ENCODE peak calls at places on chromosomes 2 and 18, in four cellular contexts. O, L, R and B are unnamed samples.

GRCh38 chr2:48016620-48017019 is 110.3 kb upstream of the FBXO11 start:
- DNase-seq in O (no peak), L (no peak), R (no peak), B (no peak)

GRCh38 chr2:30349691-30350090 is 97.4 kb upstream of the LCLAT1 start:
- DNase-seq in O (no peak), L (no peak), R (no peak), B (no peak)

GRCh38 chr2:71609958-71610357 is 156.6 kb downstream of the DYSF start:
- DNase-seq in O (no peak), L (no peak), R (peak), B (no peak)

GRCh38 chr2:209933499-209934458 is 68.7 kb upstream of the RPE start:
- DNase-seq in O (no peak), L (no peak), R (no peak), B (no peak)

GRCh38 chr2:136310005-136310495 is 192.1 kb upstream of the CXCR4 start:
- DNase-seq in O (no peak), L (no peak), R (no peak), B (no peak)

GRCh38 chr2:239143858-239144712 is 256.7 kb downstream of the HDAC4 start:
- DNase-seq in O (peak), L (peak), R (no peak), B (no peak)

GRCh38 chr2:30979822-30980245 is 158.4 kb downstream of the GALNT14 start:
- DNase-seq in O (no peak), L (peak), R (no peak), B (no peak)

GRCh38 chr2:241309684-241310117 is 5.8 kb downstream of the HDLBP start:
- DNase-seq in O (peak), L (no peak), R (no peak), B (no peak)

GRCh38 chr2:168336786-168337388 is 89.5 kb upstream of the STK39 start:
- DNase-seq in O (peak), L (no peak), R (no peak), B (no peak)

GRCh38 chr2:20556756-20557155 is 94.1 kb downstream of the HS1BP3 start:
- DNase-seq in O (no peak), L (no peak), R (no peak), B (no peak)

GRCh38 chr2:15965564-15966019 is 25.2 kb downstream of the MYCN start:
- DNase-seq in O (no peak), L (no peak), R (no peak), B (peak)

GRCh38 chr2:67322361-67323001 is 74.7 kb upstream of the ETAA1 start:
- DNase-seq in O (no peak), L (no peak), R (peak), B (no peak)

GRCh38 chr2:47485751-47486300 is 82.9 kb downstream of the MSH2 start:
- DNase-seq in O (no peak), L (no peak), R (no peak), B (no peak)

GRCh38 chr2:58539973-58540372 is 298.8 kb upstream of the FANCL start:
- DNase-seq in O (no peak), L (no peak), R (no peak), B (no peak)

GRCh38 chr2:135030826-135031225 is 16.4 kb downstream of the MAP3K19 start:
- DNase-seq in O (no peak), L (no peak), R (no peak), B (no peak)

GRCh38 chr2:130241041-130241707 is 42.9 kb upstream of the TUBA3E start:
- DNase-seq in O (no peak), L (no peak), R (no peak), B (no peak)

GRCh38 chr2:73284296-73285161 is at the start of gene FBXO41:
- DNase-seq in O (peak), L (no peak), R (peak), B (peak)

GRCh38 chr2:62208758-62209114 is 12.8 kb downstream of the B3GNT2 start:
- DNase-seq in O (no peak), L (no peak), R (no peak), B (peak)

GRCh38 chr2:191688934-191689695 is 11.2 kb downstream of the NABP1 start:
- DNase-seq in O (no peak), L (no peak), R (no peak), B (no peak)

GRCh38 chr2:202015035-202015345 is 18.7 kb upstream of the FZD7 start:
- DNase-seq in O (no peak), L (no peak), R (no peak), B (no peak)

GRCh38 chr18:10195529-10195928 is 258.9 kb upstream of the APCDD1 start:
- DNase-seq in O (no peak), L (no peak), R (no peak), B (no peak)

GRCh38 chr2:203892207-203892606 is 24.6 kb downstream of the CTLA4 start:
- DNase-seq in O (no peak), L (no peak), R (no peak), B (no peak)

GRCh38 chr2:170843656-170844055 is 27.0 kb downstream of the GAD1 start:
- DNase-seq in O (no peak), L (no peak), R (no peak), B (no peak)

GRCh38 chr2:138948070-138948539 is 167.9 kb upstream of the NXPH2 start:
- DNase-seq in O (no peak), L (peak), R (no peak), B (peak)

GRCh38 chr2:23037596-23037995 is 347.4 kb upstream of the KLHL29 start:
- DNase-seq in O (no peak), L (no peak), R (no peak), B (no peak)

GRCh38 chr2:112075490-112076260 is 20.6 kb downstream of the TMEM87B start:
- DNase-seq in O (no peak), L (no peak), R (no peak), B (no peak)

GRCh38 chr18:46718501-46719341 is 38.1 kb downstream of the ST8SIA5 start:
- DNase-seq in O (no peak), L (no peak), R (no peak), B (no peak)

GRCh38 chr2:98086491-98087446 is at the start of gene VWA3B:
- DNase-seq in O (peak), L (peak), R (peak), B (no peak)
- TF ChIP-seq POLR2A in O (no peak), L (no peak), R (no peak), B (no peak)

GRCh38 chr2:68466361-68466777 is 725 bp downstream of the FBXO48 start:
- DNase-seq in O (no peak), L (no peak), R (no peak), B (no peak)
- TF ChIP-seq CTCF in O (no peak), L (no peak), R (no peak), B (no peak)

DNA sequence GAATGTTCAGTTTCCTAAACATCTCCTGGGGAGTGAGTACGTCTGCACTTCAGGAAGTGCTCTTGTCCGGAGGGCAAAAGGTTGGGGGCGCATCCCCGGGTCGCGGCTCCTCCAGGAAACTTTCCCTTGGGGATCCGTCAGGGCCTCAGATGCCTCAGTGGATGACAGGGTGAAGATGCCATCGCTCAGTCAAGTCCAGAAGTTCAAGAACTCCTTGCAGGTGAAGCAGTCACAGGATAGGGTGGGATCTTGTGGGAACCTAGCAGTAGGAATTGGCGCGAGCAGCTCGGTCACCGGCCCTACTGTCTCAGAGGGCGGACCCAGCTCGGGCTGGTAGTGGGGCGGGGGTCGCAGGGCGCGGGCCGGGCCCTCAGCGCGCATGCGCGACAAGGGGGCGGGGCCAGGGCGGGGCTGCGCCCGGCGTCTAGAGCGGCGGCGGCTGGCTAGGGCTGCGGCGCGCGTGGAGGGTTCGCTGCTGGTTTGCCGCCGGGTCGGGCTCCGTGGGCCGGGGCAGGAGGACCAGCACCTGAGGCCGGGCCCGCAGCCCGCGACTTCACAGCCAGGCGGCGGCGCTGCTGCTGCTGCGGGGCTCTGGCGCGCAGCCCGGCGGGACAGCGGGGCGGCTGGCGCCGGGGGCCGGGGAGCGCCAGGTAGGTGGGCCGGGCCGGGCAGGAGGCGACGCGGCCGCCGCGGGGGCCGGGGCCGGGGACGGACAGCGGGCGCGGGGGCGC is at the start of gene INPP4A:
- DNase-seq in O (peak), L (peak), R (peak), B (no peak)
- TF ChIP-seq POLR2A in O (no peak), L (peak), R (no peak), B (no peak)

GRCh38 chr2:128233790-128234395 is 84.8 kb downstream of the HS6ST1 start:
- DNase-seq in O (no peak), L (no peak), R (no peak), B (peak)
- TF ChIP-seq CTCF in O (no peak), L (no peak), R (no peak), B (no peak)

DNA sequence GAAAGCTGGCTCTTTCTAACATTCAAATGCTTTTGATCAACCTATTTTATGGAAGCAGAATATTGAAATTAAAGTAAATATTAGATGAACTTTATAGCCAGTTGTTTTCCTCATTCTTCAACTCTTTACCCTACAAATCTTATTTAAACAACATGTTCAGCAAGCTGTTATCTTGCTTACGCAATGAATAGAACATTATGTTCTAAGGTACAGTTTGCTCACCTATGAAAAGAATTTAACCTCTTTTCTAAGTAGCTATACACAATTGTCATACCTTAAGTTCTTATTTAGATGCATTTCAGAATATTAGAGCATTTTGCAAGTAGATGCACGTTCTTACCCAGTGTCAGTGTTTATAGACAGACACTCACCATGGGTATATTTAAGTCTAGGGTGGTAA is 241.7 kb downstream of the NEDD4L start:
- DNase-seq in O (no peak), L (no peak), R (no peak), B (no peak)
- TF ChIP-seq POLR2A in O (no peak), L (no peak), R (no peak), B (no peak)